ENCODE peak calls at places on chromosomes 6 and 20, in eight cellular contexts. One of them, this sample, is unnamed.
A peak's percentile ranks its signal among the peaks of the same experiment; 100 is the strongest.

GRCh38 chr20:36543187-36544133 is 2.1 kb downstream of the MYL9 start:
- DNase-seq in GM06990: no peak
- DNase-seq in neuronal stem cell: no peak
- DNase-seq in breast epithelium: no peak
- DNase-seq in GM04504: peak; percentile 86
- DNase-seq in HTR-8/SVneo: no peak
- DNase-seq in cardiac muscle cell: peak; percentile 73
- DNase-seq in endothelial cell: no peak
- DNase-seq in this sample: no peak

GRCh38 chr20:10519361-10520048 is 84.4 kb downstream of the SLX4IP start:
- DNase-seq in GM06990: no peak
- DNase-seq in neuronal stem cell: no peak
- DNase-seq in breast epithelium: no peak
- DNase-seq in GM04504: no peak
- DNase-seq in HTR-8/SVneo: no peak
- DNase-seq in cardiac muscle cell: no peak
- DNase-seq in endothelial cell: no peak
- DNase-seq in this sample: peak; percentile 55

GRCh38 chr6:146543211-146543939 is at the start of gene RAB32:
- DNase-seq in GM06990: peak; percentile 57
- DNase-seq in neuronal stem cell: peak; percentile 80
- DNase-seq in breast epithelium: peak; percentile 87
- DNase-seq in GM04504: peak; percentile 94
- DNase-seq in HTR-8/SVneo: peak; percentile 70
- DNase-seq in cardiac muscle cell: peak; percentile 98
- DNase-seq in endothelial cell: peak; percentile 96
- DNase-seq in this sample: peak; percentile 75

GRCh38 chr20:8527998-8528397 is 395.9 kb downstream of the PLCB1 start:
- DNase-seq in GM06990: no peak
- DNase-seq in neuronal stem cell: no peak
- DNase-seq in breast epithelium: no peak
- DNase-seq in GM04504: no peak
- DNase-seq in HTR-8/SVneo: no peak
- DNase-seq in cardiac muscle cell: peak; percentile 82
- DNase-seq in endothelial cell: no peak
- DNase-seq in this sample: peak; percentile 12

GRCh38 chr20:664151-664550 is 11.2 kb upstream of the SRXN1 start:
- DNase-seq in GM06990: no peak
- DNase-seq in neuronal stem cell: no peak
- DNase-seq in breast epithelium: no peak
- DNase-seq in GM04504: no peak
- DNase-seq in HTR-8/SVneo: no peak
- DNase-seq in cardiac muscle cell: no peak
- DNase-seq in endothelial cell: no peak
- DNase-seq in this sample: no peak

GRCh38 chr6:148952147-148953041 is 205.6 kb downstream of the UST start:
- DNase-seq in GM06990: no peak
- DNase-seq in neuronal stem cell: no peak
- DNase-seq in breast epithelium: no peak
- DNase-seq in GM04504: peak; percentile 62
- DNase-seq in HTR-8/SVneo: no peak
- DNase-seq in cardiac muscle cell: peak; percentile 62
- DNase-seq in endothelial cell: no peak
- DNase-seq in this sample: no peak

GRCh38 chr20:1137236-1137635 is 18.8 kb downstream of the PSMF1 start:
- DNase-seq in GM06990: no peak
- DNase-seq in neuronal stem cell: no peak
- DNase-seq in breast epithelium: no peak
- DNase-seq in GM04504: no peak
- DNase-seq in HTR-8/SVneo: no peak
- DNase-seq in cardiac muscle cell: no peak
- DNase-seq in endothelial cell: no peak
- DNase-seq in this sample: no peak

GRCh38 chr6:52574709-52575489 is 2.0 kb downstream of the TRAM2 start:
- DNase-seq in GM06990: no peak
- DNase-seq in neuronal stem cell: no peak
- DNase-seq in breast epithelium: no peak
- DNase-seq in GM04504: no peak
- DNase-seq in HTR-8/SVneo: no peak
- DNase-seq in cardiac muscle cell: no peak
- DNase-seq in endothelial cell: no peak
- DNase-seq in this sample: peak; percentile 75

GRCh38 chr20:47540443-47541354 is 39.0 kb downstream of the NCOA3 start:
- DNase-seq in GM06990: no peak
- DNase-seq in neuronal stem cell: no peak
- DNase-seq in breast epithelium: no peak
- DNase-seq in GM04504: no peak
- DNase-seq in HTR-8/SVneo: peak; percentile 59
- DNase-seq in cardiac muscle cell: peak; percentile 14
- DNase-seq in endothelial cell: no peak
- DNase-seq in this sample: peak; percentile 17

GRCh38 chr6:168133186-168133585 is 54.2 kb upstream of the FRMD1 start:
- DNase-seq in GM06990: no peak
- DNase-seq in neuronal stem cell: no peak
- DNase-seq in breast epithelium: no peak
- DNase-seq in GM04504: peak; percentile 25
- DNase-seq in HTR-8/SVneo: no peak
- DNase-seq in cardiac muscle cell: peak; percentile 78
- DNase-seq in endothelial cell: no peak
- DNase-seq in this sample: no peak

GRCh38 chr6:148577687-148578488 is 168.9 kb upstream of the UST start:
- DNase-seq in GM06990: peak; percentile 69
- DNase-seq in neuronal stem cell: peak; percentile 69
- DNase-seq in breast epithelium: peak; percentile 76
- DNase-seq in GM04504: peak; percentile 65
- DNase-seq in HTR-8/SVneo: peak; percentile 61
- DNase-seq in cardiac muscle cell: peak; percentile 87
- DNase-seq in endothelial cell: peak; percentile 73
- DNase-seq in this sample: peak; percentile 29

GRCh38 chr6:14450133-14451040 is 332.8 kb downstream of the CD83 start:
- DNase-seq in GM06990: no peak
- DNase-seq in neuronal stem cell: no peak
- DNase-seq in breast epithelium: no peak
- DNase-seq in GM04504: no peak
- DNase-seq in HTR-8/SVneo: no peak
- DNase-seq in cardiac muscle cell: no peak
- DNase-seq in endothelial cell: no peak
- DNase-seq in this sample: no peak

GRCh38 chr6:166419268-166419667 is 36.5 kb upstream of the MPC1 start:
- DNase-seq in GM06990: peak; percentile 37
- DNase-seq in neuronal stem cell: no peak
- DNase-seq in breast epithelium: no peak
- DNase-seq in GM04504: no peak
- DNase-seq in HTR-8/SVneo: no peak
- DNase-seq in cardiac muscle cell: no peak
- DNase-seq in endothelial cell: no peak
- DNase-seq in this sample: no peak

GRCh38 chr6:112205521-112206458 is 48.6 kb downstream of the LAMA4 start:
- DNase-seq in GM06990: no peak
- DNase-seq in neuronal stem cell: no peak
- DNase-seq in breast epithelium: no peak
- DNase-seq in GM04504: no peak
- DNase-seq in HTR-8/SVneo: peak; percentile 37
- DNase-seq in cardiac muscle cell: peak; percentile 77
- DNase-seq in endothelial cell: no peak
- DNase-seq in this sample: no peak

GRCh38 chr6:75201901-75202672 is 3.8 kb downstream of the COL12A1 start:
- DNase-seq in GM06990: peak; percentile 21
- DNase-seq in neuronal stem cell: peak; percentile 41
- DNase-seq in breast epithelium: peak; percentile 58
- DNase-seq in GM04504: no peak
- DNase-seq in HTR-8/SVneo: no peak
- DNase-seq in cardiac muscle cell: peak; percentile 60
- DNase-seq in endothelial cell: peak; percentile 32
- DNase-seq in this sample: no peak

GRCh38 chr6:11272491-11273192 is 40.2 kb upstream of the NEDD9 start:
- DNase-seq in GM06990: no peak
- DNase-seq in neuronal stem cell: no peak
- DNase-seq in breast epithelium: no peak
- DNase-seq in GM04504: no peak
- DNase-seq in HTR-8/SVneo: no peak
- DNase-seq in cardiac muscle cell: peak; percentile 33
- DNase-seq in endothelial cell: no peak
- DNase-seq in this sample: no peak

GRCh38 chr6:11111769-11112437 is 378 bp upstream of the ERVFRD-1 start:
- DNase-seq in GM06990: no peak
- DNase-seq in neuronal stem cell: no peak
- DNase-seq in breast epithelium: no peak
- DNase-seq in GM04504: no peak
- DNase-seq in HTR-8/SVneo: no peak
- DNase-seq in cardiac muscle cell: peak; percentile 39
- DNase-seq in endothelial cell: peak; percentile 13
- DNase-seq in this sample: peak; percentile 30

GRCh38 chr6:46011241-46012085 is 4.2 kb downstream of the CLIC5 start:
- DNase-seq in GM06990: peak; percentile 41
- DNase-seq in neuronal stem cell: no peak
- DNase-seq in breast epithelium: no peak
- DNase-seq in GM04504: no peak
- DNase-seq in HTR-8/SVneo: no peak
- DNase-seq in cardiac muscle cell: no peak
- DNase-seq in endothelial cell: peak; percentile 9
- DNase-seq in this sample: no peak

GRCh38 chr6:159098636-159099106 is 53.9 kb upstream of the TAGAP start:
- DNase-seq in GM06990: peak; percentile 64
- DNase-seq in neuronal stem cell: no peak
- DNase-seq in breast epithelium: no peak
- DNase-seq in GM04504: no peak
- DNase-seq in HTR-8/SVneo: no peak
- DNase-seq in cardiac muscle cell: no peak
- DNase-seq in endothelial cell: no peak
- DNase-seq in this sample: no peak

GRCh38 chr6:79375635-79376425 is 141.3 kb upstream of the HMGN3 start:
- DNase-seq in GM06990: no peak
- DNase-seq in neuronal stem cell: no peak
- DNase-seq in breast epithelium: no peak
- DNase-seq in GM04504: no peak
- DNase-seq in HTR-8/SVneo: no peak
- DNase-seq in cardiac muscle cell: no peak
- DNase-seq in endothelial cell: no peak
- DNase-seq in this sample: no peak

GRCh38 chr20:23551786-23552185 is 16.5 kb downstream of the CST9L start:
- DNase-seq in GM06990: no peak
- DNase-seq in neuronal stem cell: no peak
- DNase-seq in breast epithelium: no peak
- DNase-seq in GM04504: no peak
- DNase-seq in HTR-8/SVneo: no peak
- DNase-seq in cardiac muscle cell: no peak
- DNase-seq in endothelial cell: no peak
- DNase-seq in this sample: no peak

GRCh38 chr20:63955846-63956663 is at the start of gene UCKL1:
- DNase-seq in GM06990: peak; percentile 93
- DNase-seq in neuronal stem cell: peak; percentile 87
- DNase-seq in breast epithelium: peak; percentile 90
- DNase-seq in GM04504: peak; percentile 76
- DNase-seq in HTR-8/SVneo: peak; percentile 98
- DNase-seq in cardiac muscle cell: peak; percentile 95
- DNase-seq in endothelial cell: peak; percentile 87
- DNase-seq in this sample: peak; percentile 92